ENCODE peak calls at places on chromosomes 2 and 18, in ten cellular contexts. O is ovary, P is lower lobe of right lung, W is astrocyte, C is right lobe of liver, Q is GM23338, H is breast epithelium, T is gastrocnemius medialis, U is uterus, G is spleen. S is an unnamed sample. For H3K4me1, the result is how much of the 10 kb centered on the place peaks cover.

GRCh38 chr2:105746177-105747080 is 1.7 kb downstream of the NCK2 start:
- DNase-seq in O (peak), P (peak), W (no peak), C (peak), Q (peak), H (peak), T (peak), U (peak), G (peak), S (peak)

GRCh38 chr2:3823748-3824147 is 120.4 kb downstream of the DCDC2C start:
- DNase-seq in O (no peak), P (no peak), W (no peak), C (no peak), Q (no peak), H (no peak), T (no peak), U (no peak), G (no peak), S (no peak)

GRCh38 chr18:52992041-52992440 is 652.0 kb downstream of the DCC start:
- DNase-seq in O (no peak), P (no peak), W (no peak), C (no peak), Q (peak), H (no peak), T (no peak), U (no peak), G (no peak), S (no peak)

GRCh38 chr2:58649746-58650145 is 408.6 kb upstream of the FANCL start:
- DNase-seq in O (no peak), P (no peak), W (peak), C (no peak), Q (no peak), H (no peak), T (no peak), U (no peak), G (no peak), S (no peak)

GRCh38 chr2:96816836-96817702 is 1.0 kb downstream of the CNNM3 start:
- DNase-seq in O (no peak), P (no peak), W (peak), C (no peak), Q (peak), H (no peak), T (no peak), U (no peak), G (peak), S (peak)

GRCh38 chr2:59660262-59660661 is 893.2 kb downstream of the BCL11A start:
- DNase-seq in O (no peak), P (no peak), W (no peak), C (no peak), Q (no peak), H (no peak), T (no peak), U (no peak), G (no peak), S (no peak)

GRCh38 chr2:127942002-127942401 is 56.2 kb upstream of the AMMECR1L start:
- DNase-seq in O (no peak), P (no peak), W (no peak), C (no peak), Q (no peak), H (no peak), T (no peak), U (no peak), G (no peak), S (no peak)

GRCh38 chr2:215161301-215161829 is 22.9 kb upstream of the ABCA12 start:
- DNase-seq in O (no peak), P (no peak), W (no peak), C (no peak), Q (no peak), H (no peak), T (no peak), U (no peak), G (no peak), S (no peak)

GRCh38 chr2:190255668-190256067 is 64.0 kb downstream of the HIBCH start:
- DNase-seq in O (no peak), P (no peak), W (peak), C (no peak), Q (no peak), H (no peak), T (no peak), U (no peak), G (no peak), S (no peak)

GRCh38 chr2:239002960-239003932 is 155.4 kb downstream of the TWIST2 start:
- DNase-seq in O (peak), P (no peak), W (no peak), C (no peak), Q (no peak), H (no peak), T (no peak), U (peak), G (peak), S (no peak)

GRCh38 chr2:12069139-12069538 is 322.7 kb downstream of the LPIN1 start:
- DNase-seq in O (no peak), P (no peak), W (no peak), C (no peak), Q (no peak), H (no peak), T (no peak), U (no peak), G (no peak), S (no peak)

GRCh38 chr2:10781746-10782145 is 30.8 kb downstream of the PDIA6 start:
- DNase-seq in O (no peak), P (no peak), W (no peak), C (no peak), Q (no peak), H (no peak), T (no peak), U (no peak), G (no peak), S (no peak)

GRCh38 chr2:50658883-50659282 is 373.0 kb downstream of the NRXN1 start:
- DNase-seq in O (no peak), P (no peak), W (no peak), C (no peak), Q (no peak), H (no peak), T (no peak), U (no peak), G (no peak), S (no peak)

GRCh38 chr2:62196278-62196901 is 475 bp downstream of the B3GNT2 start:
- DNase-seq in O (peak), P (peak), W (no peak), C (peak), Q (peak), H (no peak), T (no peak), U (peak), G (peak), S (peak)

GRCh38 chr2:180655393-180655792 is 325.0 kb upstream of the UBE2E3 start:
- DNase-seq in O (no peak), P (no peak), W (peak), C (no peak), Q (no peak), H (no peak), T (no peak), U (no peak), G (no peak), S (no peak)

GRCh38 chr2:232479341-232480200 is 8.1 kb downstream of the ECEL1 start:
- DNase-seq in O (peak), P (peak), W (no peak), C (peak), Q (no peak), H (no peak), T (no peak), U (no peak), G (peak), S (peak)

GRCh38 chr2:100757621-100758394 is 62.1 kb upstream of the NPAS2 start:
- DNase-seq in O (no peak), P (no peak), W (peak), C (no peak), Q (no peak), H (no peak), T (peak), U (no peak), G (no peak), S (no peak)

GRCh38 chr18:79851981-79852380 is 54.2 kb downstream of the KCNG2 start:
- DNase-seq in O (no peak), P (no peak), W (no peak), C (no peak), Q (no peak), H (no peak), T (no peak), U (no peak), G (peak), S (no peak)

GRCh38 chr2:15243762-15244161 is 317.4 kb downstream of the NBAS start:
- DNase-seq in O (no peak), P (no peak), W (peak), C (no peak), Q (no peak), H (no peak), T (no peak), U (no peak), G (no peak), S (no peak)

GRCh38 chr2:174300114-174300513 is 34.6 kb upstream of the SP9 start:
- DNase-seq in O (no peak), P (no peak), W (peak), C (no peak), Q (no peak), H (no peak), T (no peak), U (no peak), G (no peak), S (no peak)

GRCh38 chr18:37184209-37184868 is 355.4 kb downstream of the KIAA1328 start:
- DNase-seq in O (no peak), P (no peak), W (no peak), C (no peak), Q (no peak), H (no peak), T (no peak), U (no peak), G (no peak), S (no peak)

GRCh38 chr2:61426267-61426897 is 44.5 kb downstream of the USP34 start:
- DNase-seq in O (no peak), P (peak), W (no peak), C (no peak), Q (peak), H (no peak), T (no peak), U (no peak), G (peak), S (peak)

GRCh38 chr18:53797998-53798397 is 426.5 kb downstream of the MBD2 start:
- DNase-seq in O (no peak), P (no peak), W (no peak), C (no peak), Q (no peak), H (no peak), T (no peak), U (no peak), G (no peak), S (no peak)

GRCh38 chr18:22983175-22983574 is 50.0 kb downstream of the RBBP8 start:
- DNase-seq in O (no peak), P (no peak), W (peak), C (no peak), Q (peak), H (no peak), T (no peak), U (no peak), G (no peak), S (no peak)

GRCh38 chr2:11659866-11660265 is 10.1 kb downstream of the NTSR2 start:
- DNase-seq in O (no peak), P (no peak), W (no peak), C (no peak), Q (no peak), H (no peak), T (no peak), U (no peak), G (peak), S (no peak)

GRCh38 chr2:96930351-96931015 is 55.9 kb downstream of the FAM178B start:
- DNase-seq in O (no peak), P (no peak), W (no peak), C (no peak), Q (no peak), H (no peak), T (no peak), U (no peak), G (no peak), S (no peak)

GRCh38 chr2:131064589-131065232 is 28.5 kb downstream of the FAM168B start:
- DNase-seq in O (no peak), P (no peak), W (no peak), C (no peak), Q (no peak), H (no peak), T (no peak), U (no peak), G (no peak), S (no peak)

GRCh38 chr2:162258686-162259085 is 15.4 kb upstream of the FAP start:
- DNase-seq in O (no peak), P (no peak), W (peak), C (no peak), Q (no peak), H (no peak), T (no peak), U (no peak), G (no peak), S (no peak)

GRCh38 chr2:174158003-174158402 is 90.3 kb downstream of the OLA1 start:
- DNase-seq in O (no peak), P (no peak), W (no peak), C (no peak), Q (peak), H (no peak), T (no peak), U (no peak), G (no peak), S (peak)

GRCh38 chr18:21439453-21439852 is 161.1 kb downstream of the ESCO1 start:
- DNase-seq in O (no peak), P (no peak), W (peak), C (no peak), Q (no peak), H (no peak), T (no peak), U (no peak), G (no peak), S (no peak)

GRCh38 chr2:220949476-220949875 is 622.6 kb downstream of the EPHA4 start:
- DNase-seq in O (no peak), P (no peak), W (peak), C (no peak), Q (peak), H (no peak), T (no peak), U (no peak), G (no peak), S (no peak)

DNA sequence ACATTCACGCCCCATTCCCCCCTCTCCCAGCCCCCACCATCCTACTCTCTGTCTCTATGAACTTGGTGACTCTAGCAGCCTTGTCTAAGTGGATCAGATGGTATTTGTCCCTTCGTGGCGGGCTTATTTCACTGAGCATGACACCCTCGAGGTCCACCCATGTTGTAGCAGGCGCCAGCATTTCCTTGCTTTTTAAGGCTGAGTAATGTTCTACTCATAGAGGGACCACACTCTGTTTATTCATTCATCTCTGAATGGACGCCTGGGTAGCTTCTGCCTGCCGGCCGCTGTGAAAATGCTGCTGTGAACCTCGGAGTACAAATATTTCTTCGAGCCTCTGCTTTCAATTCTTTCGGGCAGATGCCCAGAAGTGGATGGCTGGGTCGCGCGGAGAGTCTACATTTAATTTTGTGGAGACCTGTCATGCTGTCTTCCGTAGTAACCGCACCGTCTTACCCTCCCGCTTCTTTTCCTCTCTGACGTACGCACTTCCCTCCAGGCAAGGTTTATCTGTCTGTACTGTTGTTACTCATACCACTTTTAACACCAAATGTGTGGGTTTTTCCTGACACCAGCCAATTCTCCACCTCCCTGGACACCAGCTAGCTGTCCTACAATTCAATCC is 5.6 kb downstream of the CROCC2 start:
- DNase-seq in O (no peak), P (no peak), W (peak), C (no peak), Q (no peak), H (no peak), T (no peak), U (no peak), G (no peak), S (no peak)
- H3K4me1 ChIP-seq in O (under half), P (under half), W (under half), C (under half), Q (under half), H (under half), T (under half), U (under half), G (under half), S (under half)

GRCh38 chr2:136131961-136132839 is 14.3 kb upstream of the CXCR4 start:
- DNase-seq in O (no peak), P (peak), W (no peak), C (no peak), Q (no peak), H (no peak), T (no peak), U (no peak), G (peak), S (no peak)
- H3K4me3 ChIP-seq in O (no peak), P (no peak), W (no peak), C (no peak), Q (no peak), H (no peak), T (no peak), U (no peak), G (no peak), S (no peak)

DNA sequence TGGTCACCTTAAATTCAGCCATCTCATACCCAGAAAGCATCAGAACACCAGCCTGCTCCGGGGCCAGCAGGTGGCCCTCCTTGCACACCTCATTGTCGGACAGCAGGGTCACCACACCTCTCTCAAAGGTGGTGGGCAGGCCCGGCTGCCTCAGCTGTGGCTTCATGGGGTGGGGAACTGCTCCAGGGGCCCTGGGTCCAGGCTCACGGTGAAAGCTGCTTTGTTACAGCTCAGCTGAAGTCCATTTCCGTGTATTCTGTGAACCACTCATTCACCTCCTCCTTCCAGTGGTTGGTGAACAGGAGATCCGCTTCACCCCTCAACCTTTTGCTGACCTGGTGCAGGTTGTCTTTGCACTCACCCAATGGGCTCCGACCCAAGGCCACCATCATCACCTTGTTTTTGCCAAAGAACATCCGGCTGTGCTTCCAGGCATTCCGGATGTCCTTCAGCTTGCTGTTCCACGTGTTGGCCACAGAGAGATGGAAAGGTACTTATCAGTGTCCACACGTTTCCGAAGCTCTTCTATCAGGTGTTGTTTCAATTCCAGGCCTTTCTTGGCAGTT is 78.6 kb upstream of the LDLRAD4 start:
- DNase-seq in O (no peak), P (no peak), W (no peak), C (peak), Q (no peak), H (no peak), T (no peak), U (no peak), G (no peak), S (no peak)
- TF ChIP-seq CTCF in O (no peak), P (no peak), W (no peak), C (peak), Q (peak), H (no peak), T (no peak), U (no peak), G (no peak), S (no peak)

GRCh38 chr2:104431701-104432121 is 422.2 kb upstream of the POU3F3 start:
- DNase-seq in O (no peak), P (no peak), W (peak), C (no peak), Q (no peak), H (no peak), T (no peak), U (no peak), G (no peak), S (no peak)
- H3K4me1 ChIP-seq in O (under half), P (under half), W (under half), C (under half), Q (under half), H (under half), T (under half), U (under half), G (under half), S (under half)

GRCh38 chr2:235098736-235099494 is 147.1 kb downstream of the SH3BP4 start:
- DNase-seq in O (no peak), P (no peak), W (peak), C (no peak), Q (peak), H (no peak), T (no peak), U (no peak), G (no peak), S (no peak)

GRCh38 chr2:235098273-235098672 is 146.5 kb downstream of the SH3BP4 start:
- DNase-seq in O (no peak), P (no peak), W (no peak), C (no peak), Q (peak), H (no peak), T (no peak), U (no peak), G (no peak), S (no peak)

GRCh38 chr2:235095569-235095968 is 143.8 kb downstream of the SH3BP4 start:
- DNase-seq in O (no peak), P (no peak), W (no peak), C (no peak), Q (no peak), H (no peak), T (no peak), U (no peak), G (no peak), S (no peak)

GRCh38 chr2:235094457-235094856 is 142.6 kb downstream of the SH3BP4 start:
- DNase-seq in O (no peak), P (no peak), W (no peak), C (no peak), Q (no peak), H (no peak), T (no peak), U (no peak), G (no peak), S (no peak)

DNA sequence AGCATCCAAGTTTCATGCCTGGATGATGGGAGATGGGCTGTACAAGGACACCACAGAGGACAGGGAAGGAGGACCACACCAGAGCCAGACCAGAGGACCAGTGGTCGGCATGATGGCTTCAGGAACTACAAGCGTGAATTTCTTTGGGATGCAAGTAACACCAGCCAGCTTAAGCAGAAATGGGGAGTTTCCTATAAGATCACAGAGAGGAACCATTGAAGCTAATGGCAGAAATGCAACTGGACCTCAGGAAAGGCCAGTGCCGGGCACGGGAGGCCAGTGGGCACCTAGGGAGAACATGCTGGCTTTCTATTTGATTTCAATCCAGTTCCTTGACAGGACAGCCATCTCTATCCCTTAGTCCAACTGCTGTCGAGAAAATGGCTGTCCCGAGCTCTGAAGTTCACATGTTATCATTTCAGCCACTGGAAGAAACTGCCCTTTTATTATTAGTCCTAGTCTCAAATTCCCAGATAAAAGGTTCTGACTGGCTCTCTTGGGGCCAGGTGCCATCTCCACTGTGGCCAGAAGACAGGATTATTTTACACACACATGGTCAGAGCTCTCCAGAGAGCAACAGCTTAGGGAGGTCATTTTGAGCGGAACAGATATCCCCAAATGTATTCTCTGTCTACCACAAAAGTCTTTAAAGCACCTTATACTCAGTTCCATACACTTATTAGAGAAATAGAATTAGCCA is 145.5 kb downstream of the SH3BP4 start:
- DNase-seq in O (no peak), P (no peak), W (no peak), C (no peak), Q (no peak), H (no peak), T (no peak), U (no peak), G (no peak), S (no peak)
- H3K4me3 ChIP-seq in O (no peak), P (no peak), W (no peak), C (no peak), Q (no peak), H (no peak), T (no peak), U (no peak), G (no peak), S (no peak)

S was measured in pancreas.